ENCODE peak calls at places on chromosomes 13 and 19, in six cellular contexts. Z is brain microvascular endothelial cell, C is Peyer's patch, S is dorsolateral prefrontal cortex, J is sigmoid colon, Y is fibroblast of pulmonary artery. W is an unnamed sample.

GRCh38 chr19:34963531-34964406 is at the start of gene ZNF792:
- DNase-seq in Z (peak; percentile 22), C (peak; percentile 80), S (peak; percentile 49), J (peak; percentile 78), Y (peak; percentile 62), W (peak; percentile 41)

GRCh38 chr19:39297931-39298634 is 1.9 kb downstream of the IFNL1 start:
- DNase-seq in Z (no peak), C (no peak), S (no peak), J (peak; percentile 52), Y (no peak), W (no peak)

GRCh38 chr13:41601718-41602445 is 144.5 kb downstream of the RGCC start:
- DNase-seq in Z (no peak), C (no peak), S (no peak), J (no peak), Y (no peak), W (peak; percentile 78)

GRCh38 chr13:113804017-113804702 is 45.1 kb downstream of the TMEM255B start:
- DNase-seq in Z (no peak), C (peak; percentile 37), S (no peak), J (no peak), Y (no peak), W (no peak)

GRCh38 chr19:4164262-4164661 is 10.8 kb downstream of the CREB3L3 start:
- DNase-seq in Z (no peak), C (no peak), S (no peak), J (no peak), Y (no peak), W (no peak)

GRCh38 chr19:58518261-58519086 is 1.1 kb downstream of the ZBTB45 start:
- DNase-seq in Z (no peak), C (no peak), S (no peak), J (no peak), Y (no peak), W (peak; percentile 50)

GRCh38 chr19:44876930-44877530 is 14.0 kb upstream of the TOMM40 start:
- DNase-seq in Z (no peak), C (no peak), S (no peak), J (no peak), Y (no peak), W (no peak)

GRCh38 chr19:46945668-46946067 is 74.0 kb upstream of the NPAS1 start:
- DNase-seq in Z (no peak), C (no peak), S (no peak), J (no peak), Y (peak; percentile 42), W (no peak)

GRCh38 chr19:5249526-5249925 is 91.1 kb downstream of the PTPRS start:
- DNase-seq in Z (no peak), C (no peak), S (no peak), J (no peak), Y (no peak), W (no peak)

GRCh38 chr13:30759748-30760147 is 24.4 kb downstream of the ALOX5AP start:
- DNase-seq in Z (peak; percentile 34), C (no peak), S (no peak), J (no peak), Y (peak; percentile 22), W (no peak)

GRCh38 chr19:54024660-54025059 is 33.2 kb downstream of the CACNG6 start:
- DNase-seq in Z (no peak), C (no peak), S (no peak), J (no peak), Y (no peak), W (no peak)

GRCh38 chr19:48513289-48514122 is 1.9 kb upstream of the LMTK3 start:
- DNase-seq in Z (peak; percentile 53), C (peak; percentile 68), S (peak; percentile 86), J (peak; percentile 75), Y (peak; percentile 72), W (peak; percentile 41)

DNA sequence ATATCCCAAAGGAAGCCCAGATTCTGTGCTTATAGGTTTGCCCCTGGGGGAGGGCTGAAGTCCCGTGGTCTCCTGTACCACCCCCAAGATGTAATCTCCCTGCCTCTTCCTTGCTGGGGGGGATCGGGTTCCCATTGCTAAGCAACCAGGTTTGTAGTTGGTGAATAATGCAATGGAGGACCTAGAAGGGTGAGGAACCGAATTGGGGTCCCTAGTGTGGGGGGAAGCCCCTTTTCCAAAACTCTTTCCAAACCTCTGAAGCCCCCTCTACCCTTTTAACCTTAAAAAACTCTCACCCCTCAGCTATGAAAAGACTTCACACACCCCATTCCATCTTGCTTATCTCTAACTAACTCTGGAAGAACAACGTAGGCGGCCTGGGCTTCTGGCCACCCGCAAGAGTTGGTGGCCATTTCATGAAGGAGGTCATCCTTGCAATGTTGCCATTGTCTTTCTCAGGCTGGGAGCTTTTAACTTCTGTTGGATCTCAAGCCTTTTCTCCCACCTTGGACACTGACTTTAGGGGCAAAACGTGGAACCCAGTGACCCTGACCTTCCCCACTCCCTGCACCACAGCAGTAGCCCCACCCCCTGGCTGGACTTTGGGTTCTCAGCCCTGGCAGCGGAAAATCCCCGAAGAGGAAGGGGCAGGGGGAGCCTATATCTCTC is 661 bp downstream of the PALM3 start:
- DNase-seq in Z (no peak), C (no peak), S (no peak), J (no peak), Y (peak; percentile 14), W (no peak)
- TF ChIP-seq CTCF in Z (no peak), C (no peak), S (no peak), J (no peak), Y (no peak), W (no peak)

GRCh38 chr13:43990021-43990420 is 110.3 kb downstream of the LACC1 start:
- DNase-seq in Z (no peak), C (no peak), S (no peak), J (no peak), Y (no peak), W (no peak)
- H3K4me3 ChIP-seq in Z (no peak overlapping the region), C (no peak overlapping the region), S (no peak overlapping the region), J (no peak overlapping the region), Y (no peak overlapping the region), W (no peak overlapping the region)

DNA sequence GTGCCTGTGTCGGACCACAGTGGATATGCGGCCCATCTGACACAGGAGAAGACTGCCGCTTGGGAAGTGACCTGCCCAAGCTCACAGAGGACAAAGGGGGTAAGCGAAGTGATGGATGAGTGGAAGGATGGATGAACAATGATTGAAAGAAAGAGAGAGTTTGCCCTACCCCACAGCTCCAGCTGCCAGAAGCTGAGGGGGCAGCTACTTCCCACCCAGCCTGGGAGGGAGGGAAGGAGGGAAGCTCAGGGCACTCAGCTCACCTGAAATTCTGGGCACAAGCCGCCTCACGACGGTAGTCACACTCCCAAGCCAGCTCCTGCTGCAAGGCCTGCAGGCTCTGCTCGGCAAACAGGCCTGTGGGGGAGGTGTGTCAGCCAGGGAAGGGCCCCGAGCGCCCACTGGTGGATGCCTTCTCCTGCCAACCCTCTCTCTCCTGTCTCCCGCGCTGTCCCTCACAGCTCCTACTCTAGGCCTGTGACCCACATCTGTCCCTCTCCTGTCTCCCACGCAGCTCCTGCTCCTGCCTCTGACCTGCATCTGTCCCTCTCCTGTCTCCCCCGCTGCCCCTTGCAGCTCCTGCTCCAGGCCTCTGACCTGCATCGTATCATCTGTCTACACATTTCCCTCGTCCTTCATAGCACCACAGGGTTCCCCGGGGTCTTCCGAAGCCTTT is 12.0 kb upstream of the NUMBL start:
- DNase-seq in Z (no peak), C (no peak), S (peak; percentile 52), J (peak; percentile 84), Y (peak; percentile 39), W (no peak)
- TF ChIP-seq CTCF in Z (peak; percentile 73), C (no peak), S (no peak), J (peak; percentile 75), Y (peak; percentile 51), W (peak; percentile 19)

GRCh38 chr19:18596752-18597157 is 8.2 kb downstream of the REX1BD start:
- DNase-seq in Z (no peak), C (peak; percentile 67), S (no peak), J (no peak), Y (peak; percentile 35), W (no peak)

GRCh38 chr19:18593367-18594095 is 4.9 kb downstream of the REX1BD start:
- DNase-seq in Z (no peak), C (no peak), S (no peak), J (no peak), Y (no peak), W (no peak)

GRCh38 chr19:18594096-18594823 is 5.7 kb downstream of the REX1BD start:
- DNase-seq in Z (peak; percentile 47), C (peak; percentile 80), S (no peak), J (peak; percentile 90), Y (peak; percentile 81), W (peak; percentile 92)

GRCh38 chr19:18591735-18592385 is 3.3 kb downstream of the REX1BD start:
- DNase-seq in Z (no peak), C (no peak), S (no peak), J (no peak), Y (no peak), W (peak; percentile 83)

DNA sequence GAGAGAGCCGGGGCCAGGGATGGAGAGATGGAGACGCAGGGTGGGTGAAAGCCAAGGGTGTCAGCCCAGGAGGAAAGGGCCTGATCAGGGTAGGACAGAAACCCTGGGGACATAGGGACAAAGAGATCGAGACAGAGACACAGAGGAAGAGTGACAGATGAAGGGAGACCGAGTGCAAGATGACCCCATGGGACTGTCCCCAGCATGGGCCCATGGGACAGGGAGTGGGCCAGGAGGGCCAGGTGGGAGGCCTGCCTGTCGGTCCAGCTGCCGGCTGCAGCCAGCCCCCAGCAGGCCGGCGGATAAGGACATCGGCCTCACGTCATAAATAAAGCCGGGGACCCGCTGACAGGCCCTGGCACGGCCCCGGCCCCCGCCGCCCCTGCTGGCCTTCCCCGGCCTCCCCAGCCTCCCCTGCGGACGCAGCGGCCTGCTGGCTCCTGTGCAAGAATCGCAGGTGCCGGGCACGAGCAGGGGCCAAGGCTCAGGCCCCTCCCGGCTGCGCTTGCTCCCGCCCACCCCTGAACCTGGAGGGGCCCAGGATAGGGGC is 6.3 kb downstream of the REX1BD start:
- DNase-seq in Z (no peak), C (no peak), S (no peak), J (no peak), Y (no peak), W (no peak)
- H3K4me3 ChIP-seq in Z (peak overlapping the region; percentile 27), C (peak overlapping the region; percentile 50), S (peak overlapping the region; percentile 18), J (peak overlapping the region; percentile 44), Y (peak overlapping the region; percentile 36), W (peak overlapping the region; percentile 38)

GRCh38 chr13:108218044-108218974 is at the start of gene ABHD13:
- DNase-seq in Z (peak; percentile 85), C (peak; percentile 94), S (peak; percentile 80), J (peak; percentile 94), Y (peak; percentile 92), W (peak; percentile 97)
- TF ChIP-seq CTCF in Z (no peak), C (peak; percentile 24), S (no peak), J (no peak), Y (no peak), W (no peak)

DNA sequence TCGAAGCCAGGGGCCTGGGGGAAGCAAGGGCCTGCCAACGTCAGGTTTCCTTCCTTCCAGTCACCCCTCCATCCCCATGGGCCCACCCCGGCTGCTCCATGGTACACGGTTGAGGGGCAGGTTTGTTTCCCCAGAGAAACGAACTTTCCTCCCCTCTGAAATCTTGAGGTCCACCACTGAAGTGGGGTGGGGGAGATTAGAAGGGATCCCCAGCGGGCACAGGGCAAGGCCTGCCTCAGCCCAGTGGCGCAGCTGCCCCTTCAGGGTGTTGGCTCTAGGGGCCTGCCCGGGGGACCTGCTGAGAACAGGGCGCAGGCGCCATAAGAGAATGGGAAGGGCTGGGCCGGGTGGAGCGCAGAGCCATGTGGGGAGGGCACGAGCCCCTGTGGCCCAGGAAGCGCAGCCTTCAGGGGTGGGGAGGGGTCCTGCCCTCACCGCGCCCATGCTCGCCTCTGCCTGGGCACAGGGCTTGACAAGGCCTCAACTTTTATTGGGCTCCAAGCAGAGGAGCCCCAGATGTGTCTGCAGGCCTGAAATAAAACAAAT is 16.1 kb downstream of the CEBPG start:
- DNase-seq in Z (no peak), C (peak; percentile 56), S (no peak), J (peak; percentile 77), Y (no peak), W (no peak)
- H3K4me3 ChIP-seq in Z (no peak overlapping the region), C (no peak overlapping the region), S (no peak overlapping the region), J (no peak overlapping the region), Y (no peak overlapping the region), W (no peak overlapping the region)

GRCh38 chr13:89577301-89577700 is 1770.2 kb upstream of the MIR17HG start:
- DNase-seq in Z (no peak), C (no peak), S (no peak), J (no peak), Y (no peak), W (no peak)
- TF ChIP-seq CTCF in Z (no peak), C (no peak), S (no peak), J (no peak), Y (peak; percentile 1), W (no peak)

W was measured in foreskin fibroblast.